ENCODE peak calls at places on chromosomes 7 and 10, in five cellular contexts. F is vagina, I is uterus, V is HepG2, E is HCT116. Q is an unnamed sample.

GRCh38 chr10:124655191-124656112 is 88.7 kb downstream of the FAM53B start:
- DNase-seq in E (no peak), F (no peak), V (no peak), I (no peak), Q (no peak)

GRCh38 chr7:134120405-134120804 is 6.7 kb upstream of the LRGUK start:
- DNase-seq in I (no peak), E (no peak), F (no peak), V (no peak), Q (no peak)

GRCh38 chr10:21173964-21174669 is 277.0 kb upstream of the NEBL start:
- DNase-seq in I (no peak), V (no peak), F (no peak), E (peak; percentile 63), Q (peak; percentile 50)

GRCh38 chr7:129874722-129875121 is 78.0 kb downstream of the UBE2H start:
- DNase-seq in I (no peak), F (no peak), V (no peak), E (no peak), Q (no peak)

GRCh38 chr7:101564778-101565211 is 64.3 kb downstream of the MYL10 start:
- DNase-seq in I (no peak), F (peak; percentile 49), E (peak; percentile 95), V (peak; percentile 15), Q (peak; percentile 39)

GRCh38 chr10:77392851-77393250 is 244.8 kb downstream of the KCNMA1 start:
- DNase-seq in F (no peak), I (peak; percentile 42), E (peak; percentile 50), V (no peak), Q (peak; percentile 35)

GRCh38 chr7:141792526-141792925 is 2.5 kb downstream of the TAS2R5 start:
- DNase-seq in I (no peak), E (no peak), V (no peak), F (no peak), Q (no peak)

GRCh38 chr10:45599646-45600045 is 72.9 kb downstream of the ZFAND4 start:
- DNase-seq in I (no peak), F (no peak), E (no peak), V (no peak), Q (no peak)

GRCh38 chr7:37027557-37028341 is 303.5 kb upstream of the AOAH start:
- DNase-seq in E (peak; percentile 6), F (no peak), I (no peak), V (no peak), Q (no peak)

GRCh38 chr7:122803323-122803722 is 82.9 kb downstream of the CADPS2 start:
- DNase-seq in V (peak; percentile 36), F (no peak), E (peak; percentile 10), I (no peak), Q (peak; percentile 29)

GRCh38 chr10:131830446-131831130 is 70.2 kb upstream of the PPP2R2D start:
- DNase-seq in V (no peak), I (no peak), E (no peak), F (no peak), Q (no peak)

GRCh38 chr7:99579956-99580777 is 17.9 kb upstream of the TMEM225B start:
- DNase-seq in F (no peak), I (peak; percentile 35), V (peak; percentile 6), E (no peak), Q (peak; percentile 28)

GRCh38 chr10:120260446-120260845 is 196.6 kb upstream of the PLPP4 start:
- DNase-seq in F (no peak), I (no peak), E (no peak), V (no peak), Q (no peak)

GRCh38 chr10:89171996-89172395 is 35.1 kb downstream of the CH25H start:
- DNase-seq in F (no peak), I (no peak), V (no peak), E (no peak), Q (no peak)

GRCh38 chr7:68058014-68058413 is 1061.4 kb downstream of the TYW1 start:
- DNase-seq in I (no peak), F (no peak), V (no peak), E (no peak), Q (no peak)

GRCh38 chr10:48536226-48536500 is 68.7 kb downstream of the ARHGAP22 start:
- DNase-seq in F (no peak), V (no peak), I (no peak), E (no peak), Q (no peak)

GRCh38 chr10:71246591-71247143 is 34.3 kb downstream of the UNC5B start:
- DNase-seq in V (no peak), I (no peak), E (peak; percentile 56), F (no peak), Q (no peak)

GRCh38 chr10:114825513-114826253 is 4.1 kb downstream of the FHIP2A start:
- DNase-seq in F (no peak), V (no peak), I (no peak), E (no peak), Q (peak; percentile 65)

GRCh38 chr7:76191783-76192240 is 9.9 kb upstream of the SRRM3 start:
- DNase-seq in F (no peak), V (peak; percentile 46), I (no peak), E (peak; percentile 43), Q (no peak)

GRCh38 chr7:48144291-48144768 is 26.9 kb upstream of the ABCA13 start:
- DNase-seq in E (no peak), F (no peak), V (peak; percentile 95), I (no peak), Q (no peak)

DNA sequence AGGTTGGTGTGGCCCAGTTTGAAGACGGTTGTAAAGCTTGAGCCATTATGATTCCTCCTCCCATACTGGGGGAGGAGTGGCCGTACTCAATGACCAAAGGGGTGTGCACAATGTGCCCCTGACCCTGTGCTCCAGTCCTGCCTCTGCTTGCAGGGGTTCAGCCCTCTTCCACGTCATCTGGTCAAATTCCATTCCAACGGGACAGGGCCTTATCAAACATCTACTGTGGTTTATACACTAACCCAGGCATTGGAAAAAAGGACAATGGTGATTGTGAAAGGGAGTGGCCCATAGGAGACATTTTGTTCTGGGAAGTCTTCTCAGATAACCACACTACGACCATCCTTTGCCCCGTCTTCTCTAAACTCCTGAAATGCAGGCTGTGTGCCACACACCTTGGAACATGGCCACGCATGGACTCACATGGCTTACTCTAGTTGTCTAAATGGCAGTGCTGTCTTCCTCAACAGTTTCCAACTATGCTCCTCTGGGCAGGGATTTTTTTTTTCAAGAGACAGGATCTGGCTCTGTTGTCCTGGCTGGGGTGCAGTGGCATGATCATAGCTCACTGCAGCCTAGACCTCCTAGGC is 103.0 kb downstream of the JCAD start:
- DNase-seq in E (no peak), I (no peak), V (no peak), F (no peak), Q (no peak)
- TF ChIP-seq POLR2A in E (no peak), I (no peak), V (no peak), F (no peak), Q (no peak)

GRCh38 chr10:93512565-93512964 is 16.2 kb downstream of the CEP55 start:
- DNase-seq in V (no peak), F (no peak), E (no peak), I (no peak), Q (no peak)
- H3K36me3 ChIP-seq in V (peaks cover 16% of the 10 kb centered on the region), F (no peaks in the 10 kb centered on the region), E (peaks cover 43% of the 10 kb centered on the region), I (no peaks in the 10 kb centered on the region), Q (no peaks in the 10 kb centered on the region)

GRCh38 chr7:94509879-94510581 is 421 bp downstream of the CASD1 start:
- DNase-seq in V (peak; percentile 59), F (no peak), I (peak; percentile 59), E (no peak), Q (peak; percentile 64)
- TF ChIP-seq POLR2A in V (peak; percentile 80), F (no peak), I (peak; percentile 62), E (peak; percentile 37), Q (peak; percentile 62)

GRCh38 chr7:196778-197321 is 4.5 kb downstream of the FAM20C start:
- DNase-seq in E (no peak), I (no peak), V (no peak), F (no peak), Q (no peak)

GRCh38 chr7:199465-200249 is 7.3 kb downstream of the FAM20C start:
- DNase-seq in E (no peak), V (peak; percentile 55), F (no peak), I (no peak), Q (no peak)

GRCh38 chr7:195830-196128 is 3.4 kb downstream of the FAM20C start:
- DNase-seq in V (no peak), E (no peak), F (no peak), I (no peak), Q (no peak)

GRCh38 chr7:196283-196682 is 3.9 kb downstream of the FAM20C start:
- DNase-seq in F (no peak), I (no peak), E (no peak), V (no peak), Q (no peak)

DNA sequence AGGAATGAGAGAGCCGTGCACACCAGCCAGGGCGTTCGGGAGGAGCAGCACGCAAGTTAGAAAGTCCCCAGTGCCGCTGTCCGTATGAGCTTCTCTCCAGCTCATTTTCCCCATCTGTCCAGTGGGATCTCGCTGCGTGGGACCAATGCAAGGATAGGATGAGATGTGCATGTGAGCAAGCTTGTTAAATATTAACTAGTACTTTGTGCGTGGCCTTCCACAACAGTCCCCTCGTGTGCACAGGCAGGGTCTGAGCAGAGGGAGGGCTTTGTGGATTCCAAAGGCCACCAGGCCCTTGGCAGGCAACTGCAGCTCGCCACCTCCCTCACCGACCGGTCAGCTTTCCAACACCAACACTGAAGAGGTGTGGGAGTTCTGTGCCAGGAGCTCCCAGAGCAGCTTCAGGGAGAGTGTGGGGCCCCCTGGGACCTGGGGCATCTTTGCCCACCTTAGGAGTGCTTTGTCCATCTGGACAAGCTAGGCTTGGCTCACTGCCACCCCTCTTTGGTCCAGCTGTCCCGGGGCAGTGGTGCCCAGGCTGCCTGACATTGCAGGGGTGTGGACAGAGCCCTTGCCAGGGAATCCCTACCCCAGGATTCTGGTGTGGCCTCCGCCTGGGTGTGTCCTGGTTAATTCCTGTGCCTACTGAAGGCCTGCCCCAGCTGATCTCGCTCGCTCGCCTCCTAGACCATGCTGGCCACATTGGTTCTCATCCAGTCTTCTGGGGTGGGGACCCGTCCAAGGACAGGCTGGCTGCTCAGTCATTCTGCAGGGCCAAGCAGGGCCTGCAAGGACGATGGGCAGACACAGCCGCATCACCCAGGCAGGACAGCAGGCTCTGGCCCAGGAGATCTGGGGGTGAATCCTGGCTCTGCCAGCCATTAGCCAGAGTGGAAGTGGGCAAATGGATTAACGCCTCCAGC is 5.3 kb downstream of the FAM20C start:
- DNase-seq in E (no peak), I (no peak), V (peak; percentile 75), F (no peak), Q (no peak)
- H3K36me3 ChIP-seq in E (peaks cover 3% of the 10 kb centered on the region), I (no peaks in the 10 kb centered on the region), V (peaks cover 51% of the 10 kb centered on the region), F (peaks cover 45% of the 10 kb centered on the region), Q (no peaks in the 10 kb centered on the region)